ENCODE peak calls at places on chromosomes 12 and 14, in seven cellular contexts. One of them, this sample, is unnamed.
A peak's percentile ranks its signal among the peaks of the same experiment; 100 is the strongest.

GRCh38 chr14:76715102-76715926 is 46.0 kb upstream of the VASH1 start:
- DNase-seq in WTC11: no peak
- DNase-seq in germinal center: no peak
- DNase-seq in stomach: no peak
- DNase-seq in A549: no peak
- DNase-seq in fibroblast of lung: no peak
- DNase-seq in esophagus squamous epithelium: no peak
- DNase-seq in this sample: no peak

GRCh38 chr14:71597955-71598659 is 334.1 kb upstream of the RGS6 start:
- DNase-seq in WTC11: no peak
- DNase-seq in germinal center: peak; percentile 33
- DNase-seq in stomach: no peak
- DNase-seq in A549: no peak
- DNase-seq in fibroblast of lung: no peak
- DNase-seq in esophagus squamous epithelium: no peak
- DNase-seq in this sample: no peak

GRCh38 chr12:89663577-89664357 is 44.9 kb downstream of the ATP2B1 start:
- DNase-seq in WTC11: no peak
- DNase-seq in germinal center: peak; percentile 6
- DNase-seq in stomach: no peak
- DNase-seq in A549: no peak
- DNase-seq in fibroblast of lung: peak; percentile 39
- DNase-seq in esophagus squamous epithelium: no peak
- DNase-seq in this sample: peak; percentile 35

GRCh38 chr14:103273847-103274615 is 60.0 kb upstream of the EIF5 start:
- DNase-seq in WTC11: peak; percentile 46
- DNase-seq in germinal center: no peak
- DNase-seq in stomach: no peak
- DNase-seq in A549: no peak
- DNase-seq in fibroblast of lung: no peak
- DNase-seq in esophagus squamous epithelium: no peak
- DNase-seq in this sample: no peak

GRCh38 chr14:101221549-101222160 is 318.1 kb upstream of the RTL1 start:
- DNase-seq in WTC11: no peak
- DNase-seq in germinal center: no peak
- DNase-seq in stomach: no peak
- DNase-seq in A549: no peak
- DNase-seq in fibroblast of lung: no peak
- DNase-seq in esophagus squamous epithelium: no peak
- DNase-seq in this sample: no peak

GRCh38 chr14:86723254-86723624 is 1193.3 kb downstream of the FLRT2 start:
- DNase-seq in WTC11: no peak
- DNase-seq in germinal center: no peak
- DNase-seq in stomach: no peak
- DNase-seq in A549: no peak
- DNase-seq in fibroblast of lung: no peak
- DNase-seq in esophagus squamous epithelium: no peak
- DNase-seq in this sample: peak; percentile 64

GRCh38 chr14:86038401-86038985 is 508.5 kb downstream of the FLRT2 start:
- DNase-seq in WTC11: peak; percentile 69
- DNase-seq in germinal center: peak; percentile 4
- DNase-seq in stomach: peak; percentile 48
- DNase-seq in A549: peak; percentile 41
- DNase-seq in fibroblast of lung: peak; percentile 33
- DNase-seq in esophagus squamous epithelium: no peak
- DNase-seq in this sample: peak; percentile 24

GRCh38 chr12:24133385-24133784 is 183.9 kb upstream of the SOX5 start:
- DNase-seq in WTC11: peak; percentile 70
- DNase-seq in germinal center: no peak
- DNase-seq in stomach: no peak
- DNase-seq in A549: no peak
- DNase-seq in fibroblast of lung: no peak
- DNase-seq in esophagus squamous epithelium: no peak
- DNase-seq in this sample: no peak

GRCh38 chr12:10491766-10492165 is 13.9 kb upstream of the EIF2S3B start:
- DNase-seq in WTC11: no peak
- DNase-seq in germinal center: no peak
- DNase-seq in stomach: no peak
- DNase-seq in A549: no peak
- DNase-seq in fibroblast of lung: no peak
- DNase-seq in esophagus squamous epithelium: no peak
- DNase-seq in this sample: no peak

GRCh38 chr12:115199831-115200230 is 515.9 kb upstream of the TBX3 start:
- DNase-seq in WTC11: no peak
- DNase-seq in germinal center: no peak
- DNase-seq in stomach: no peak
- DNase-seq in A549: no peak
- DNase-seq in fibroblast of lung: peak; percentile 55
- DNase-seq in esophagus squamous epithelium: no peak
- DNase-seq in this sample: peak; percentile 29

GRCh38 chr14:71271166-71271945 is 364.1 kb downstream of the PCNX1 start:
- DNase-seq in WTC11: no peak
- DNase-seq in germinal center: no peak
- DNase-seq in stomach: no peak
- DNase-seq in A549: no peak
- DNase-seq in fibroblast of lung: no peak
- DNase-seq in esophagus squamous epithelium: no peak
- DNase-seq in this sample: no peak

GRCh38 chr12:116547955-116548471 is 11.2 kb upstream of the MAP1LC3B2 start:
- DNase-seq in WTC11: no peak
- DNase-seq in germinal center: peak; percentile 28
- DNase-seq in stomach: no peak
- DNase-seq in A549: no peak
- DNase-seq in fibroblast of lung: peak; percentile 65
- DNase-seq in esophagus squamous epithelium: no peak
- DNase-seq in this sample: peak; percentile 86

GRCh38 chr12:96471368-96472040 is 17.9 kb upstream of the CFAP54 start:
- DNase-seq in WTC11: no peak
- DNase-seq in germinal center: no peak
- DNase-seq in stomach: no peak
- DNase-seq in A549: no peak
- DNase-seq in fibroblast of lung: peak; percentile 88
- DNase-seq in esophagus squamous epithelium: no peak
- DNase-seq in this sample: peak; percentile 86

GRCh38 chr14:75577090-75577489 is 1.3 kb upstream of the FLVCR2 start:
- DNase-seq in WTC11: no peak
- DNase-seq in germinal center: no peak
- DNase-seq in stomach: no peak
- DNase-seq in A549: no peak
- DNase-seq in fibroblast of lung: no peak
- DNase-seq in esophagus squamous epithelium: no peak
- DNase-seq in this sample: no peak

GRCh38 chr12:101592931-101593330 is 1.8 kb upstream of the MYBPC1 start:
- DNase-seq in WTC11: no peak
- DNase-seq in germinal center: no peak
- DNase-seq in stomach: no peak
- DNase-seq in A549: no peak
- DNase-seq in fibroblast of lung: peak; percentile 31
- DNase-seq in esophagus squamous epithelium: no peak
- DNase-seq in this sample: no peak

GRCh38 chr14:90456551-90456950 is 59.7 kb downstream of the CALM1 start:
- DNase-seq in WTC11: no peak
- DNase-seq in germinal center: no peak
- DNase-seq in stomach: no peak
- DNase-seq in A549: no peak
- DNase-seq in fibroblast of lung: no peak
- DNase-seq in esophagus squamous epithelium: no peak
- DNase-seq in this sample: no peak

GRCh38 chr14:73242274-73242960 is 5.1 kb downstream of the PAPLN start:
- DNase-seq in WTC11: no peak
- DNase-seq in germinal center: no peak
- DNase-seq in stomach: no peak
- DNase-seq in A549: no peak
- DNase-seq in fibroblast of lung: no peak
- DNase-seq in esophagus squamous epithelium: no peak
- DNase-seq in this sample: peak; percentile 84

GRCh38 chr12:80195143-80195726 is 95.9 kb downstream of the OTOGL start:
- DNase-seq in WTC11: no peak
- DNase-seq in germinal center: no peak
- DNase-seq in stomach: no peak
- DNase-seq in A549: peak; percentile 69
- DNase-seq in fibroblast of lung: peak; percentile 64
- DNase-seq in esophagus squamous epithelium: no peak
- DNase-seq in this sample: peak; percentile 67

GRCh38 chr14:99644723-99645544 is at the start of gene HHIPL1:
- DNase-seq in WTC11: peak; percentile 42
- DNase-seq in germinal center: no peak
- DNase-seq in stomach: no peak
- DNase-seq in A549: no peak
- DNase-seq in fibroblast of lung: peak; percentile 64
- DNase-seq in esophagus squamous epithelium: no peak
- DNase-seq in this sample: no peak

GRCh38 chr12:643478-644292 is 19.6 kb downstream of the NINJ2 start:
- DNase-seq in WTC11: no peak
- DNase-seq in germinal center: peak; percentile 35
- DNase-seq in stomach: peak; percentile 32
- DNase-seq in A549: no peak
- DNase-seq in fibroblast of lung: no peak
- DNase-seq in esophagus squamous epithelium: no peak
- DNase-seq in this sample: no peak